ENCODE peak calls at places on chromosomes 16 and 17, in four cellular contexts. A, G, M and V are unnamed samples. For H3K36me3 and H3K9me3, the result is how much of the 10 kb centered on the place peaks cover.

GRCh38 chr17:8893621-8894020 is 26.1 kb upstream of the PIK3R6 start:
- DNase-seq in A (no peak), G (no peak), M (no peak), V (no peak)

GRCh38 chr17:76103274-76104139 is at the start of gene EXOC7:
- DNase-seq in A (peak), G (peak), M (peak), V (peak)

GRCh38 chr16:20166531-20167235 is 93.0 kb upstream of the GPR139 start:
- DNase-seq in A (no peak), G (no peak), M (no peak), V (no peak)

GRCh38 chr17:51612692-51613091 is 352.3 kb downstream of the UTP18 start:
- DNase-seq in A (no peak), G (no peak), M (no peak), V (no peak)

GRCh38 chr17:77212833-77213777 is 72.3 kb downstream of the SEC14L1 start:
- DNase-seq in A (no peak), G (no peak), M (no peak), V (peak)

GRCh38 chr16:6977291-6977690 is 355.4 kb upstream of the RBFOX1 start:
- DNase-seq in A (no peak), G (no peak), M (no peak), V (no peak)

GRCh38 chr16:27234603-27235002 is 31.3 kb downstream of the KDM8 start:
- DNase-seq in A (no peak), G (no peak), M (no peak), V (peak)

GRCh38 chr16:14071576-14072271 is 605 bp downstream of the MRTFB start:
- DNase-seq in A (no peak), G (peak), M (no peak), V (peak)

GRCh38 chr16:8851761-8852403 is 16.9 kb downstream of the CARHSP1 start:
- DNase-seq in A (no peak), G (no peak), M (no peak), V (peak)

DNA sequence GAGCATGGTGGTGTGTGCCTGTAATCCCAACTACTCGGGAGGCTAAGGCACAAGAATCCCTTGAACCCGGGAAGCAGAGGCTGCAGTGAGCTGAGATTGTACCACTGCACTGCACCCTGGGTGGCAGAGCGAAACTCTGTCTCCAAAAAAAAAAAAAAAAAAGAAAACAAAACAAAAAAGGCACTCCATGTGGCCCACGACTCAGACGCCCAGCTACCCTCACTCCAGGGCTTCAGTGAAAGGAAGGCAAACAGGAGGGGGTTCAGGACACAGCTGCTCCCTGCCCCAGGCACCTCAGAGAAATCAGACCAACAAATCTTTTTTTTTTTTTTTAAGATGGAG is 91.7 kb downstream of the LITAF start:
- DNase-seq in A (no peak), G (no peak), M (no peak), V (no peak)
- H3K27ac ChIP-seq in A (no peak), G (no peak), M (peak), V (peak)

DNA sequence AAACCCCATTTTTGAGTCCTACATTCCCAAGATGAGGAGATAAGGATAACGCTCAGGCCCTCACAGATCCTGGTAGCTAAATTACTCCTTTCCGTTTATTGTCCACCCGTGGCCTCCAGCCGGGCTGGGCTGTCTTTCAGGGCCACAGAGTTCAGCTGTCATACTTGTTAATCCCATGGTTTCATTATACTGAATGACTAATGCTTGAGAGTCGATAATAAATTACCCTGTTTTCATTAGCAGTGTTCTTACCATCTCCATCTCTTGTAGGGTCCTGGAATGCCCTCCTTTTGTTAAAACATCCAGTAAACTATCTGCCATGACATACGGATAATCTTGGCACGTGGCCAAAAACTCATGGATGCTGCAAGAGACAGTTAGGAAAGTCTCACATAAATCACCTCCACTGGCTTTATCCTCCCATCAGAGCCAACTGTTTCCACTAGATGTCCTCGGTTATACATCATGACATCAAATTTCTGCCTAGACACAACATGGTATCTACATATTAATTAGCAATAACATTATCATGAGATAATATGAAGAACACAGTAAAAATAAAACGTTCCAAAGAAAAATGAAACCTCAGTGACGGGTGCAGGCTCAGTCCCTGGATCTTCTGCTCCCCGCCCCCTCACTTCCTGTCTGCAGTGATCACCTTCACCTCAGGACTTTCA is 45.3 kb downstream of the BRD7 start:
- DNase-seq in A (no peak), G (peak), M (no peak), V (no peak)
- H3K36me3 ChIP-seq in A (under half), G (under half), M (half or more), V (under half)

GRCh38 chr16:35911899-35912298 is 2452.5 kb downstream of the TP53TG3F start:
- DNase-seq in A (no peak), G (no peak), M (no peak), V (no peak)
- H3K9me3 ChIP-seq in A (under half), G (under half), M (under half), V (under half)

DNA sequence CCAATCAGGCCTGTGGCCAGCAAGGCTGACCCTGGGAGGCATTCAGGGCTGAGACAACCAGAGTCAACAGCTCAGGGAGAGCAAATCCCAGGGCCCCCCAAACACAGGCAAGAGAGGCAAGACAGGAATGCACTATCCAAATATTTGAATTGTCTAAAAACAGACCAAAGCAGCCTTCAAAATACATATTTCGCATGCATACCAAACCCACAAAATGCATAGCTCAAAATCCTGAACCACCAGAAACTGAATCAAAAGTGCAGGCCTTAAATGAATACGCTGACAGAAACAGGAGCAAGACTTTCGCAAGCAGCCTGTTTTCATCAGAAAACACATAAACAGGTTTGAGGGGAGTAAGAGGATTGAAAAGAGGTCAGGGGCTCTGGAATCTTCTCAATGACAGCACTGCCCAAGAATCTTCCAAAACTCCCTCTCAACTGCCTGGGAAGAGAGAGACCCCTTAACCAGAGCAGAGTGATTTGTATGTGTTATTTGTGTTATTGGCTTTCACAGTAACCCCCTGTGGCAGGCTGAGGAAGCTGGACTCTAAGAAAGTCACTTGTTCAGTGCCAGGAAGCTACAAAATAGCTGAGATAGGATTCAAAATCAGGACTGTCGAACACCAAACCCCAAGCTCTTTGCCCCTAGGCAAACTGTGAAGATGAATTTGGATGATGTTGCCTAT is 213.5 kb upstream of the CDH5 start:
- DNase-seq in A (no peak), G (peak), M (no peak), V (no peak)
- H3K27ac ChIP-seq in A (no peak), G (no peak), M (no peak), V (no peak)

DNA sequence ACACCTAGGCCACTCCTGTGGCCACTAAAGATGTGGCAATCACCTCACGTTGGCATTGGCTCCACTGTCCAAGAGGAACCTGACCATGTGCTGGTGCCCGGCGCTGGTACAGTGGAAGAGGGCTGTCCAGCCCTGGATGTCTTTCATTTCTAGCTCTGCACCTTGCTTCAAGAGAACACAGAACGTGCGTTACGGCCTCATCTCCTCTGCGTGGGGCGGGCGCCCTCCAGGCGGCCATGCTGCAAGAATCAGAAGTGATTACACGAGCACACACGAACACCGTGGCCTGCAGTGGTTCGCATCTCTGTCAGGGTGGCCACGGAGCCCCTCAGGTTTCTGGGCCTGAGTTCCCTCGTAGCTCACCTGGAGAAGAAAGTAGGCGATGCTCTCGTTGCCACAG is 7.5 kb downstream of the ANKS3 start:
- DNase-seq in A (no peak), G (no peak), M (no peak), V (no peak)
- H3K36me3 ChIP-seq in A (under half), G (under half), M (half or more), V (under half)

DNA sequence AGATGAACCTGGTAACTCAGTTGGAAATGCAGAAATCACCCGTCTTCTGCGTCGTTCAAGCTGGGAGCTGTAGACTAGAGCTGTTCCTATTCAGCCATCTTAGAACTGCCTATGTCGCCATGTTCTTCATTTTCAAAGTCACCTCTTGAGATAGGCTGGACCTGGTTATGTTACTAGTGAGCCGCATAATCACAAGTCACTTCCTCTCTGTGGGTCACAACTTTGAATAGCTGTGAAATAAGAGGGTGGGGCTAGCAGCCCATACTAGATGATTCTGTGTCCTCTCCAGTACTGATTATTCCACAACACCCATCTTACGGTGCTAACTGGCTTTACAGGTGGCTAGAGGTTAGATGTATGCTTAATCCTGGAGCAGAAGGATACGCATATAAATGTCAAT is 74.2 kb downstream of the VPS53 start:
- DNase-seq in A (no peak), G (no peak), M (no peak), V (no peak)
- H3K9me3 ChIP-seq in A (under half), G (under half), M (under half), V (under half)

GRCh38 chr16:15489016-15489415 is 54.6 kb downstream of the BMERB1 start:
- DNase-seq in A (no peak), G (no peak), M (no peak), V (no peak)
- H3K27ac ChIP-seq in A (no peak), G (peak), M (peak), V (peak)